ENCODE peak calls at places on chromosomes 13 and 19, in seven cellular contexts. K is uterus; B is GM23248; E is effector memory CD4-positive, alpha-beta T cell; F is colonic mucosa; D is lower lobe of right lung; G is kidney epithelial cell. C is an unnamed sample.

GRCh38 chr19:15252398-15253018 is 20.3 kb upstream of the EPHX3 start:
- DNase-seq in F (no peak), E (no peak), D (no peak), K (peak; percentile 44), G (no peak), B (peak; percentile 77), C (no peak)

GRCh38 chr19:35354898-35355297 is 3.4 kb upstream of the FFAR3 start:
- DNase-seq in F (no peak), G (no peak), E (no peak), K (no peak), B (no peak), D (peak; percentile 11), C (no peak)

GRCh38 chr19:12692960-12693359 is 3.5 kb downstream of the FBXW9 start:
- DNase-seq in G (no peak), F (no peak), B (no peak), E (no peak), D (no peak), K (no peak), C (no peak)

GRCh38 chr13:38369058-38369457 is 19.4 kb downstream of the UFM1 start:
- DNase-seq in G (no peak), E (no peak), D (no peak), F (no peak), B (no peak), K (no peak), C (no peak)

GRCh38 chr13:85974604-85975366 is 175.6 kb upstream of the SLITRK6 start:
- DNase-seq in F (no peak), E (no peak), G (peak; percentile 5), D (no peak), K (no peak), B (no peak), C (no peak)

GRCh38 chr13:96652506-96652905 is 341.8 kb downstream of the OXGR1 start:
- DNase-seq in E (no peak), B (no peak), K (no peak), G (no peak), D (no peak), F (no peak), C (no peak)

GRCh38 chr19:42831221-42832019 is 48.1 kb downstream of the PSG1 start:
- DNase-seq in G (peak; percentile 23), B (no peak), E (no peak), D (no peak), K (no peak), F (no peak), C (no peak)

GRCh38 chr13:27789153-27789494 is 3.2 kb upstream of the GSX1 start:
- DNase-seq in K (no peak), G (no peak), D (no peak), B (no peak), E (no peak), F (no peak), C (no peak)

GRCh38 chr13:51934461-51935087 is 72.8 kb downstream of the CCDC70 start:
- DNase-seq in B (no peak), K (no peak), D (no peak), F (no peak), G (no peak), E (no peak), C (no peak)

GRCh38 chr13:88800505-88800904 is 1129.3 kb downstream of the SLITRK5 start:
- DNase-seq in E (no peak), B (no peak), F (no peak), D (no peak), G (no peak), K (no peak), C (no peak)

GRCh38 chr19:35811317-35812219 is 1.1 kb downstream of the PRODH2 start:
- DNase-seq in F (no peak), E (no peak), B (no peak), G (no peak), D (no peak), K (no peak), C (no peak)

GRCh38 chr19:50255115-50255514 is 51.7 kb downstream of the MYH14 start:
- DNase-seq in D (no peak), F (no peak), E (no peak), K (no peak), G (no peak), B (no peak), C (no peak)

GRCh38 chr19:35140898-35141626 is 2.0 kb upstream of the FXYD7 start:
- DNase-seq in B (peak; percentile 92), E (peak; percentile 97), F (peak; percentile 98), G (no peak), D (peak; percentile 96), K (peak; percentile 97), C (peak; percentile 57)

GRCh38 chr13:53126803-53127202 is 98.2 kb downstream of the OLFM4 start:
- DNase-seq in F (peak; percentile 30), G (no peak), K (peak; percentile 65), B (peak; percentile 7), D (no peak), E (no peak), C (no peak)

GRCh38 chr19:11699931-11700794 is 38.6 kb downstream of the ZNF823 start:
- DNase-seq in E (no peak), G (no peak), D (no peak), F (peak; percentile 20), K (no peak), B (peak; percentile 50), C (no peak)

GRCh38 chr19:28399187-28399586 is 813.8 kb downstream of the UQCRFS1 start:
- DNase-seq in K (no peak), E (no peak), D (no peak), F (no peak), G (no peak), B (no peak), C (no peak)

GRCh38 chr13:57409121-57409520 is 222.4 kb upstream of the PCDH17 start:
- DNase-seq in K (no peak), B (no peak), F (no peak), E (no peak), G (no peak), D (no peak), C (no peak)

GRCh38 chr19:28289294-28290063 is 923.5 kb downstream of the UQCRFS1 start:
- DNase-seq in D (no peak), F (peak; percentile 82), K (no peak), B (peak; percentile 89), E (no peak), G (no peak), C (no peak)

GRCh38 chr13:52070929-52071523 is 46.5 kb downstream of the UTP14C start:
- DNase-seq in G (no peak), B (peak; percentile 53), K (no peak), E (no peak), F (no peak), D (no peak), C (no peak)

DNA sequence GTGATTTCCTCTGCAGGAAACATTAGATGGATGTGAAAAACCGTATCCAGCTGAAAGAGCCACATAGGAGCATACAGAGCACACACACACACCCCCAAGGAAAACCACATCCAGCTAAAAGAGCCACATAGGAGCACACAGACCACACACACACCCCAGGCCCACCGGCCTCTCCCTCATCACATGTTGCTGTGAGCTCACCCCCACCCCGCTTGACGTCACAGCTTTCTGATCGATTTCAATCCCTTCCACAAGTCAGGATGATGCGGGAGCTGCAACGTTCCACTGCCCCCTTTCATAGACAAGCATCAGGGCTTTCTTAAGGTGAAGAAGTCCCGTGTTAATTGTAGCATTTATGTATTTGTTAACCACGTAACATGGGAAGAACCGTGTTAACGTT is 72.4 kb upstream of the SOX1 start:
- DNase-seq in K (no peak), G (no peak), B (no peak), D (no peak), F (no peak), E (no peak), C (no peak)
- H3K27me3 ChIP-seq in K (no peaks in the 10 kb centered on the region), G (no peaks in the 10 kb centered on the region), B (no peaks in the 10 kb centered on the region), D (no peaks in the 10 kb centered on the region), F (no peaks in the 10 kb centered on the region), E (no peaks in the 10 kb centered on the region), C (no peaks in the 10 kb centered on the region)

DNA sequence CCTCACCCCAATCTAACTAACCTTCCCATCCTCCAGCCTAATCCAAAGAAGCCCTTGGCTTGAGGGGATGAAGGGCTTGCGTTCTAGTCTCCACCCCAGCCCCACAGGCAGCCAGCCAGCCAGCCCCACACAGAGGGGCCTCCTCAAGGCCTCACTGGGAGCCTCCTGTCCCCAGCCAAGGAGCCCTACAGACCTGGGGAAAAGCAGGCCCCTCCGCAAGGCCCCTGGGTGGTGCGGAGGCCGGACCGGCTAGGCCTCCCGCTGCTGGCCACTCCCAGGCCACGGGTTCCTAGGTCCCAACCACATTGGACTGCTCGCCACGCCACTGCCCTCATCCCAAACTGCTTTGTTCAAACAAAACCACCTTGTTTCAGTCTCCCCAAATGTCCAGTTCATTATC is 78.0 kb downstream of the ZIC5 start:
- DNase-seq in K (no peak), F (no peak), B (no peak), E (no peak), G (no peak), D (no peak), C (no peak)
- H3K27me3 ChIP-seq in K (no peaks in the 10 kb centered on the region), F (peaks cover 26% of the 10 kb centered on the region), B (peaks cover 58% of the 10 kb centered on the region), E (peaks cover 22% of the 10 kb centered on the region), G (peaks cover 39% of the 10 kb centered on the region), D (peaks cover 43% of the 10 kb centered on the region), C (peaks cover 20% of the 10 kb centered on the region)

GRCh38 chr19:8695501-8695900 is 3.1 kb downstream of the ACTL9 start:
- DNase-seq in F (no peak), E (no peak), D (no peak), G (no peak), B (no peak), K (no peak), C (no peak)

GRCh38 chr19:8688930-8689329 is 9.7 kb downstream of the ACTL9 start:
- DNase-seq in E (no peak), F (no peak), D (no peak), G (no peak), B (no peak), K (no peak), C (no peak)

GRCh38 chr19:8695911-8696310 is 2.7 kb downstream of the ACTL9 start:
- DNase-seq in D (no peak), B (no peak), G (no peak), F (no peak), E (no peak), K (no peak), C (no peak)

GRCh38 chr19:8686549-8686948 is 12.0 kb downstream of the ACTL9 start:
- DNase-seq in D (no peak), G (no peak), K (no peak), E (no peak), B (no peak), F (no peak), C (no peak)

GRCh38 chr19:8690753-8691539 is 7.6 kb downstream of the ACTL9 start:
- DNase-seq in E (no peak), G (no peak), K (no peak), F (no peak), B (no peak), D (no peak), C (no peak)
- H3K27me3 ChIP-seq in E (no peaks in the 10 kb centered on the region), G (no peaks in the 10 kb centered on the region), K (no peaks in the 10 kb centered on the region), F (no peaks in the 10 kb centered on the region), B (no peaks in the 10 kb centered on the region), D (peaks cover 12% of the 10 kb centered on the region), C (no peaks in the 10 kb centered on the region)

DNA sequence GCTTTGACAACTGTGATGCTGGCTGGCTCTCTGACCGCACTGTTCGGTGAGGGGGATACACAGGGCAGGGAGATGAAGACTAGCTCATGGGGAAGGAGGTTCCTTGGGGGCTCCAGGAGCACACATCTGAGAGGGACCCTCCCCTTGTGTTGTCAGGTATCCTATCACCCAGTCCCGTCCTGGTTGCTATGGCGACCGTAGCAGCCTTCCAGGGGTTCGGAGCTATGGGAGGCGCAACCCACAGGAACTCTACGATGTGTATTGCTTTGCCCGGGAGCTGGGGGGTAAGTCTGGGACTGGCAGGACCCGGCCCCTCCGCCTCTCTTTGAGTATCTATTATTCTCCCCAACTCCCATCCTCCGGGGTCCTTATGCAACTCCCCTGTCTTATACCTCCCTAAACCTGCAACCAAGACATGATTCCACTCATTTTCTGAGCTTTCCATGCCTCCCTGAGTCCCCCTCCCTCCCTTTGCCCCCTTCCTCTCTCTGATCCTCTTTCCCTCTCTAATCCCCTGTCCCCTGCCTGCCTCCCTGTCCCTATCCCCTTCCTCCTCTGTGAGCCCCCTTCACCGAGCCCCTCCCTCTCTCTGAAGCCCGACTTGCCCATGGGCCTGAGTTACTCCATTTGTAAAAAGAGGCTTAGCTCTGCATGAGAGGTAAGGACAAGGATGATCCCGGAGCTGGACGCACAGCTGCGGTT is 12.5 kb downstream of the NCAN start:
- DNase-seq in D (no peak), F (no peak), E (no peak), K (no peak), B (no peak), G (no peak), C (no peak)
- H3K27me3 ChIP-seq in D (peaks cover 45% of the 10 kb centered on the region), F (peaks cover 4% of the 10 kb centered on the region), E (peaks cover 5% of the 10 kb centered on the region), K (no peaks in the 10 kb centered on the region), B (peaks cover 8% of the 10 kb centered on the region), G (peaks cover 34% of the 10 kb centered on the region), C (no peaks in the 10 kb centered on the region)

C was measured in thyroid gland.